ENCODE peak calls at places on chromosomes 1 and 21, in five cellular contexts. T, M, E, U and W are unnamed samples.

GRCh38 chr1:94955767-94956632 is 29.1 kb upstream of the CNN3 start:
- DNase-seq in U (peak), T (no peak), M (no peak), E (no peak), W (no peak)

GRCh38 chr21:29403291-29403690 is 104.6 kb downstream of the BACH1 start:
- DNase-seq in T (no peak), U (no peak), E (no peak), M (no peak), W (no peak)

GRCh38 chr1:2556277-2557145 is at the start of gene TNFRSF14:
- DNase-seq in M (peak), T (peak), E (peak), U (peak), W (peak)

GRCh38 chr21:34908424-34909055 is 140.6 kb downstream of the RUNX1 start:
- DNase-seq in M (no peak), U (peak), E (no peak), T (no peak), W (no peak)

GRCh38 chr1:157147906-157148717 is 9.9 kb upstream of the ETV3 start:
- DNase-seq in E (no peak), M (peak), T (peak), U (peak), W (peak)

GRCh38 chr1:87024936-87025537 is 110.6 kb downstream of the HS2ST1 start:
- DNase-seq in U (peak), T (peak), M (peak), E (peak), W (peak)

GRCh38 chr1:230124187-230125128 is 57.4 kb downstream of the GALNT2 start:
- DNase-seq in M (peak), E (no peak), U (no peak), T (no peak), W (no peak)

GRCh38 chr1:32337855-32338636 is 2.0 kb upstream of the MARCKSL1 start:
- DNase-seq in M (no peak), U (peak), T (no peak), E (no peak), W (no peak)

GRCh38 chr1:114094303-114094663 is 59.4 kb downstream of the SYT6 start:
- DNase-seq in T (peak), E (no peak), U (peak), M (peak), W (no peak)

GRCh38 chr1:110612060-110612745 is 6.0 kb upstream of the KCNA2 start:
- DNase-seq in E (no peak), T (no peak), M (no peak), U (peak), W (no peak)

GRCh38 chr21:46253610-46254124 is 25.1 kb upstream of the LSS start:
- DNase-seq in M (no peak), T (no peak), U (no peak), E (peak), W (peak)

GRCh38 chr1:205373022-205373421 is 16.3 kb upstream of the KLHDC8A start:
- DNase-seq in E (no peak), U (no peak), M (no peak), T (no peak), W (no peak)

GRCh38 chr21:29613021-29613420 is 314.3 kb downstream of the BACH1 start:
- DNase-seq in M (no peak), E (no peak), U (no peak), T (no peak), W (no peak)

GRCh38 chr1:22557341-22557950 is 5.8 kb upstream of the EPHA8 start:
- DNase-seq in T (no peak), M (no peak), U (no peak), E (no peak), W (no peak)

GRCh38 chr21:32413697-32414578 is 1.4 kb downstream of the EVA1C start:
- DNase-seq in M (no peak), U (peak), E (no peak), T (peak), W (no peak)

GRCh38 chr1:233565313-233565712 is 48.6 kb upstream of the KCNK1 start:
- DNase-seq in E (no peak), T (no peak), U (no peak), M (no peak), W (no peak)

GRCh38 chr1:84704872-84705426 is 14.7 kb upstream of the SSX2IP start:
- DNase-seq in U (no peak), E (peak), M (no peak), T (no peak), W (peak)

GRCh38 chr1:185343306-185343705 is 26.3 kb upstream of the IVNS1ABP start:
- DNase-seq in U (no peak), T (no peak), E (no peak), M (no peak), W (no peak)

GRCh38 chr1:147837845-147838363 is 64.7 kb upstream of the GJA8 start:
- DNase-seq in U (no peak), M (no peak), E (no peak), T (no peak), W (no peak)

GRCh38 chr21:34630536-34631143 is 15.7 kb upstream of the RCAN1 start:
- DNase-seq in E (peak), T (peak), M (peak), U (peak), W (peak)

GRCh38 chr1:205061227-205061626 is 18.2 kb downstream of the CNTN2 start:
- DNase-seq in T (no peak), U (no peak), E (no peak), M (no peak), W (no peak)

GRCh38 chr1:192927496-192927895 is 118.7 kb downstream of the RGS2 start:
- DNase-seq in M (no peak), E (no peak), U (no peak), T (no peak), W (no peak)

GRCh38 chr1:234956821-234957329 is 171.8 kb downstream of the TOMM20 start:
- DNase-seq in M (no peak), U (no peak), E (no peak), T (no peak), W (no peak)

GRCh38 chr21:38787461-38788274 is 18.1 kb upstream of the ETS2 start:
- DNase-seq in M (peak), U (peak), E (no peak), T (peak), W (no peak)

GRCh38 chr1:165109013-165109412 is 247.5 kb downstream of the LMX1A start:
- DNase-seq in E (no peak), M (no peak), U (peak), T (no peak), W (no peak)

GRCh38 chr1:147264158-147264768 is 21.8 kb downstream of the CHD1L start:
- DNase-seq in U (peak), E (no peak), M (peak), T (peak), W (no peak)

GRCh38 chr1:10431065-10431730 is 965 bp downstream of the CENPS start:
- DNase-seq in U (peak), T (peak), E (peak), M (no peak), W (peak)

GRCh38 chr1:232613752-232614381 is 16.1 kb downstream of the SIPA1L2 start:
- DNase-seq in M (peak), T (no peak), U (no peak), E (no peak), W (no peak)

GRCh38 chr1:53328009-53328489 is at the start of gene LRP8:
- DNase-seq in M (peak), E (peak), U (peak), T (peak), W (peak)

GRCh38 chr1:119587328-119587727 is 60.7 kb downstream of the ZNF697 start:
- DNase-seq in T (no peak), U (peak), M (peak), E (no peak), W (no peak)

GRCh38 chr1:232508161-232508661 is 121.7 kb downstream of the SIPA1L2 start:
- DNase-seq in T (no peak), E (no peak), M (no peak), U (peak), W (no peak)

GRCh38 chr1:234721476-234722266 is 111.7 kb upstream of the IRF2BP2 start:
- DNase-seq in M (peak), T (peak), E (no peak), U (no peak), W (no peak)

GRCh38 chr1:29450591-29450990 is 214.3 kb downstream of the PTPRU start:
- DNase-seq in E (no peak), U (no peak), T (no peak), M (no peak), W (no peak)

GRCh38 chr1:199161319-199161680 is 522.5 kb downstream of the PTPRC start:
- DNase-seq in T (no peak), M (no peak), E (no peak), U (no peak), W (no peak)

GRCh38 chr1:33388989-33389771 is 41.7 kb downstream of the PHC2 start:
- DNase-seq in U (no peak), E (no peak), T (peak), M (peak), W (no peak)

GRCh38 chr21:46650476-46651098 is 15.1 kb downstream of the PRMT2 start:
- DNase-seq in E (no peak), U (no peak), T (no peak), M (no peak), W (no peak)

GRCh38 chr1:87370519-87370918 is 41.8 kb downstream of the LMO4 start:
- DNase-seq in U (no peak), E (no peak), T (no peak), M (no peak), W (no peak)